ENCODE peak calls at places on chromosomes 4 and X, in five cellular contexts. S is trophoblast cell, K is psoas muscle, V is AG04450, B is neuronal stem cell. N is an unnamed sample. For H3K27me3, the result is how much of the 10 kb centered on the place peaks cover.

GRCh38 chr4:146959692-146960091 is 14.0 kb upstream of the TTC29 start:
- DNase-seq in S (no peak), K (no peak), V (no peak), B (no peak), N (no peak)

GRCh38 chr4:104747635-104748034 is 252.9 kb upstream of the CXXC4 start:
- DNase-seq in S (peak), K (no peak), V (no peak), B (no peak), N (no peak)

GRCh38 chrX:152428089-152428488 is 23.0 kb downstream of the GABRA3 start:
- DNase-seq in S (peak), K (no peak), V (no peak), B (no peak), N (peak)

GRCh38 chr4:4984186-4984585 is 35.1 kb downstream of the CYTL1 start:
- DNase-seq in S (peak), K (no peak), V (no peak), B (no peak), N (no peak)

GRCh38 chrX:45164021-45164621 is 36.6 kb downstream of the DIPK2B start:
- DNase-seq in S (no peak), K (no peak), V (no peak), B (no peak), N (no peak)

GRCh38 chr4:70984587-70984986 is 8.9 kb upstream of the DCK start:
- DNase-seq in S (no peak), K (no peak), V (no peak), B (no peak), N (no peak)

GRCh38 chr4:176309046-176309445 is 10.7 kb upstream of the SPCS3 start:
- DNase-seq in S (no peak), K (no peak), V (no peak), B (no peak), N (no peak)

GRCh38 chrX:150414228-150414627 is 51.1 kb downstream of the MAMLD1 start:
- DNase-seq in S (no peak), K (no peak), V (no peak), B (no peak), N (no peak)

GRCh38 chrX:20267599-20267923 is 852 bp upstream of the RPS6KA3 start:
- DNase-seq in S (no peak), K (no peak), V (no peak), B (no peak), N (no peak)

GRCh38 chr4:8119877-8120276 is 38.7 kb downstream of the ABLIM2 start:
- DNase-seq in S (no peak), K (no peak), V (no peak), B (no peak), N (no peak)

GRCh38 chr4:150367326-150367725 is 214.6 kb upstream of the MAB21L2 start:
- DNase-seq in S (no peak), K (no peak), V (no peak), B (peak), N (no peak)

GRCh38 chr4:95428216-95429085 is 120.3 kb downstream of the UNC5C start:
- DNase-seq in S (no peak), K (no peak), V (no peak), B (peak), N (no peak)
- H3K27ac ChIP-seq in S (peak), K (no peak), V (no peak), B (no peak), N (peak)

GRCh38 chr4:18480342-18480741 is 458.8 kb upstream of the LCORL start:
- DNase-seq in S (no peak), K (no peak), V (no peak), B (no peak), N (no peak)
- H3K4me3 ChIP-seq in S (no peak), K (no peak), V (no peak), B (no peak), N (no peak)

GRCh38 chr4:6426571-6427438 is 45.6 kb downstream of the PPP2R2C start:
- DNase-seq in S (no peak), K (no peak), V (no peak), B (no peak), N (no peak)
- H3K27me3 ChIP-seq in S (under half), K (under half), V (under half), B (under half), N (under half)

GRCh38 chrX:72621163-72621562 is 48.5 kb upstream of the HDAC8 start:
- DNase-seq in S (no peak), K (no peak), V (no peak), B (no peak), N (no peak)

GRCh38 chrX:72621619-72622485 is 49.2 kb upstream of the HDAC8 start:
- DNase-seq in S (no peak), K (no peak), V (no peak), B (no peak), N (no peak)

GRCh38 chrX:72624194-72624593 is 51.6 kb upstream of the HDAC8 start:
- DNase-seq in S (no peak), K (no peak), V (no peak), B (no peak), N (no peak)

DNA sequence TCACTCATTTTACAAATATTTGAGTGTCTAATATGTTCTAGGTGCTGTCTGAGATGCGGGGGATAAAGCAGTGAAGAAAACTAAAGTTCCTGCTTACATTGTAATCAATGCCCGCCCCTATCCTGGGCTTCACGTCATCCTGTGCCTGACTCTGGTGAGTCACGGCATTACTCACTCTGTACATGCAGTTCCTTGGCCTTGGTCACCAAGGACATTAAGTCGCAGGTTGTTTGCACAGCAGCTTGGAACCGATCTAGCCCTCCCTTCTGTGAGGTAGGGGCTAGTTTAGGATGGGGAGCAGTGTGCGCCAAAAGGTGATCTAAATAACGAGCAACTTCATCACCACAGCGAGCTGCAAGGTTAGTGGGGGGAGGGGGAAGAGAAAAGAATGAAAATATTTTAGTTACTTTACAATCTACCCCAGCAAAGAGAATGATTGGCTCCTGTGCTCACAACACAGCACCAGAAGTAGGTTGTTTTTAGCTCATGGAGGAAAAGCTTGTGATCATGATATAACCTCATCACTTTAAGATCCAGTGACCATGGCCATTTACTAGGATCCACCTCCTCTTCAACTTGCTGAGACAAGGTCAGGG is 48.0 kb upstream of the HDAC8 start:
- DNase-seq in S (peak), K (peak), V (peak), B (no peak), N (no peak)
- H3K27ac ChIP-seq in S (no peak), K (peak), V (peak), B (no peak), N (no peak)